ENCODE peak calls at places on chromosomes 1 and 21, in eight cellular contexts. U is lower leg skin, I is Calu3, S is left ventricle myocardium inferior, G is heart right ventricle, E is astrocyte of the cerebellum, H is endodermal cell, D is RWPE1. N is an unnamed sample.

GRCh38 chr1:17265162-17265561 is 16.3 kb downstream of the PADI3 start:
- DNase-seq in U (no peak), I (no peak), S (no peak), G (no peak), E (no peak), H (peak), D (peak), N (no peak)

GRCh38 chr1:232385221-232385620 is 244.7 kb downstream of the SIPA1L2 start:
- DNase-seq in U (no peak), I (no peak), S (no peak), G (no peak), E (peak), H (no peak), D (peak), N (no peak)

GRCh38 chr1:174693085-174693484 is 245.3 kb downstream of the GPR52 start:
- DNase-seq in U (no peak), I (no peak), S (no peak), G (no peak), E (no peak), H (no peak), D (no peak), N (no peak)

GRCh38 chr1:173420330-173420806 is 56.8 kb upstream of the PRDX6 start:
- DNase-seq in U (no peak), I (peak), S (peak), G (peak), E (peak), H (peak), D (peak), N (no peak)

GRCh38 chr1:221437924-221438323 is 304.0 kb downstream of the DUSP10 start:
- DNase-seq in U (no peak), I (no peak), S (no peak), G (no peak), E (no peak), H (no peak), D (no peak), N (no peak)

GRCh38 chr1:46546210-46546609 is 5.2 kb downstream of the KNCN start:
- DNase-seq in U (no peak), I (no peak), S (no peak), G (no peak), E (no peak), H (no peak), D (no peak), N (no peak)

GRCh38 chr1:221891708-221892107 is 149.8 kb upstream of the DUSP10 start:
- DNase-seq in U (no peak), I (no peak), S (peak), G (no peak), E (no peak), H (no peak), D (peak), N (no peak)

GRCh38 chr1:161954050-161954449 is 69.6 kb downstream of the OLFML2B start:
- DNase-seq in U (no peak), I (no peak), S (no peak), G (no peak), E (no peak), H (no peak), D (no peak), N (no peak)

GRCh38 chr1:169345500-169345899 is 22.1 kb downstream of the NME7 start:
- DNase-seq in U (no peak), I (no peak), S (no peak), G (no peak), E (no peak), H (no peak), D (no peak), N (no peak)

GRCh38 chr1:232805269-232806070 is at the start of gene MAP10:
- DNase-seq in U (peak), I (peak), S (peak), G (peak), E (peak), H (peak), D (peak), N (peak)

GRCh38 chr1:163173121-163173520 is 29.6 kb downstream of the RGS5 start:
- DNase-seq in U (no peak), I (no peak), S (no peak), G (no peak), E (no peak), H (no peak), D (no peak), N (no peak)

GRCh38 chr1:24384251-24385090 is 29.1 kb downstream of the STPG1 start:
- DNase-seq in U (peak), I (no peak), S (no peak), G (no peak), E (no peak), H (peak), D (peak), N (no peak)

GRCh38 chr1:154808909-154809262 is 61.2 kb downstream of the KCNN3 start:
- DNase-seq in U (no peak), I (no peak), S (peak), G (no peak), E (no peak), H (no peak), D (no peak), N (no peak)

GRCh38 chr1:170836146-170836545 is 99.2 kb upstream of the MROH9 start:
- DNase-seq in U (no peak), I (no peak), S (no peak), G (no peak), E (no peak), H (no peak), D (no peak), N (no peak)

GRCh38 chr1:218164111-218164929 is 120.8 kb upstream of the RRP15 start:
- DNase-seq in U (peak), I (peak), S (peak), G (peak), E (peak), H (peak), D (no peak), N (peak)

GRCh38 chr1:227773558-227773957 is 38.3 kb downstream of the SNAP47 start:
- DNase-seq in U (no peak), I (no peak), S (no peak), G (no peak), E (no peak), H (no peak), D (no peak), N (no peak)

GRCh38 chr21:33441489-33442477 is 38.0 kb downstream of the TMEM50B start:
- DNase-seq in U (peak), I (no peak), S (peak), G (peak), E (peak), H (peak), D (peak), N (no peak)

GRCh38 chr1:60911980-60912692 is 170.2 kb upstream of the NFIA start:
- DNase-seq in U (no peak), I (no peak), S (peak), G (peak), E (no peak), H (peak), D (no peak), N (no peak)

GRCh38 chr1:68111804-68112436 is 61.5 kb upstream of the DIRAS3 start:
- DNase-seq in U (peak), I (peak), S (peak), G (peak), E (peak), H (peak), D (peak), N (no peak)

GRCh38 chr1:1021860-1022259 is 1.9 kb downstream of the AGRN start:
- DNase-seq in U (no peak), I (peak), S (no peak), G (no peak), E (no peak), H (no peak), D (peak), N (no peak)

GRCh38 chr1:1020000-1020404 is at the start of gene AGRN:
- DNase-seq in U (no peak), I (peak), S (no peak), G (no peak), E (no peak), H (peak), D (no peak), N (no peak)

GRCh38 chr1:1020415-1021009 is 592 bp downstream of the AGRN start:
- DNase-seq in U (no peak), I (peak), S (no peak), G (no peak), E (no peak), H (peak), D (peak), N (no peak)

GRCh38 chr1:1021010-1021845 is 1.3 kb downstream of the AGRN start:
- DNase-seq in U (no peak), I (peak), S (peak), G (peak), E (no peak), H (peak), D (peak), N (no peak)

GRCh38 chr1:1019122-1019999 is 559 bp upstream of the AGRN start:
- DNase-seq in U (peak), I (peak), S (peak), G (peak), E (peak), H (peak), D (peak), N (peak)
- TF ChIP-seq CTCF in U (no peak), I (no peak), S (peak), G (peak), E (peak), H (peak), D (peak), N (peak)

DNA sequence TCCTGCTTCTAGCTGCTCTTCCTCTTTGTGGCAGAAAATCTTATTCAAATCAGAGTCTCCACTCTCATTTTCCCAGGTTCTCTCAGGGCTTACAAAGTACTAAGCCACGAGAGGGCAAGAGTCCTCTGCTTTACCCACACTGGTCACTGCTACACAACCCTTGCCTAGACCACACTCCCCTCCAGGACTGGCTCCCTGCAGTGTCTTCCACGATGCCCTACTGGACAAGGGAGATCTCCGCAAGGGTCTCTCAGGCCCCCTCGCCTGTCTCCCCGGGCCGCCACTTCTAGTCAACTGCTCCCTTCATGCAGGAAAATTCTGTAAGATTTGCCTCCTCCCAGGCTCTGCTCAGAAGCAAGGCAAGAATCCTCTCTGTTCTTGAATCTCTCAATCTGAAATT is 319.6 kb downstream of the RRAGC start:
- DNase-seq in U (no peak), I (no peak), S (no peak), G (no peak), E (no peak), H (no peak), D (no peak), N (no peak)
- TF ChIP-seq CTCF in U (no peak), I (no peak), S (no peak), G (no peak), E (no peak), H (no peak), D (no peak), N (no peak)

DNA sequence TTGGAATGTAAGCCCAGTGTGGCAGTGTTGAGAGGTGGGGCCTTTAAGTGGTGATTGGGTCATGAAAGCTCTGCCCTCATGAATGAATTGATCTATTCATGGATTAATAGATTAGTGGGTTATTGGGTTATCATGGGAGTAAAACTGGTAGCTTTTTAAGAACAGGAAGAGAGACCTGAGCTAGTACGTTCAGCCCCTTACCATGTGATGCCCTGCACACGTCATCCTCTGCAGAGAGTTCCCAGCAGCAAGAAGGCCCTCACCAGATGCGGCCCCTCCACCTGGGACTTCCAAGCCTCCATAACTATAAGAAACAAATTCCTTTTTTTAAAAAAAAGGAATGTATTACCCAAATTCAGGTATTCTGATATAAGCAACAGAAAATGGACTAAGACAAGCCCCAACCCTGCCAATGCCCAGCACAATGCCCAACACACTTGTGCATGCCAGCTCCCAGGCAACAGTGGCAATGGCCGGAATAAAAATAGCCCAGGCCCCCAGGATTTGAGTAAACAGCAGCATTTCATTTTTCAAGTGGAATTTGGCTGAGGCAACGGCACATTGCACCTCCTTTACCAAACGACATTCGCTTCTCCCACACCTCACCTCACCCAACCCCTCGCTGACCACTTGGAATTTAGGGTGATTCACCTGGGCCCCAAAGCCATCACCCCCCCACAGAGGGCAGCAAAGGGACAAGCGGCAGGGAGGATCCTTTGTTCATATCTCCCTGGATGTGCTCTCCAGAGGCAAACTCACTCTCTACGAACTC is 215.9 kb downstream of the TOMM20 start:
- DNase-seq in U (no peak), I (no peak), S (no peak), G (no peak), E (no peak), H (peak), D (no peak), N (no peak)
- TF ChIP-seq CTCF in U (no peak), I (no peak), S (peak), G (no peak), E (no peak), H (peak), D (no peak), N (no peak)

GRCh38 chr1:164821648-164822047 is 262.7 kb downstream of the PBX1 start:
- DNase-seq in U (no peak), I (no peak), S (no peak), G (no peak), E (no peak), H (no peak), D (no peak), N (no peak)

GRCh38 chr1:164823486-164824279 is 264.7 kb downstream of the PBX1 start:
- DNase-seq in U (no peak), I (no peak), S (no peak), G (peak), E (peak), H (no peak), D (no peak), N (no peak)

GRCh38 chr1:164824542-164824941 is 265.6 kb downstream of the PBX1 start:
- DNase-seq in U (no peak), I (no peak), S (no peak), G (no peak), E (no peak), H (no peak), D (no peak), N (no peak)
- TF ChIP-seq CTCF in U (no peak), I (no peak), S (no peak), G (no peak), E (no peak), H (no peak), D (no peak), N (no peak)

DNA sequence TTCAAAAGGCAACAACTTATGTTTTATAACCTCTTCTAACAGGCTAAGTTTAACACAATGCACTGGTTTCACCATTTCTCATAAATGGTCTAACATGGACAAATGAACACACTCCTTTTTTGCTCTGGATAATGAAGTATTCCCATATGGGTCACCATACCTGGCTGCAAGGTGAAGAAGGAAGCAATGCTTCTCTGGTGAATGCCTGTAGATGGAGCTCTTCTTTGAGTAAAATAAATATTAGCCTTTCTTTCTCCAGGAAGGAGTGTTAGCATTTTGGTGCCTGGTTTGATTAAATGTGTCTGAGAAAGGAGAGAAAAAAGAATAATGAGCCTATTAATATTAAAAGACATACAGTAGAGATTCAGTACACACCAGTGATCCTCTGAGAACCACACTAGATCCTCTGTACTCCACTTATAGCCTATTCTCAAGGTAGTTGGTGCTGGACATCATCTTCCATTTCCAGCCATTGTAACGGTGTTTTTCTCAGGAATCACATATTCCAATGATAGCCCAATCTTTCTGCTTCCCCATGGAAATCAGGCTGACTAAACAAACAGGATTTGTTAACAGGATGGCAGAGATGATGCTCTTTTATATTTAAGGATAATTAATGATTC is 17.6 kb downstream of the MTFR1L start:
- DNase-seq in U (no peak), I (no peak), S (no peak), G (no peak), E (no peak), H (no peak), D (peak), N (no peak)
- TF ChIP-seq CTCF in U (no peak), I (no peak), S (peak), G (no peak), E (peak), H (peak), D (peak), N (no peak)

DNA sequence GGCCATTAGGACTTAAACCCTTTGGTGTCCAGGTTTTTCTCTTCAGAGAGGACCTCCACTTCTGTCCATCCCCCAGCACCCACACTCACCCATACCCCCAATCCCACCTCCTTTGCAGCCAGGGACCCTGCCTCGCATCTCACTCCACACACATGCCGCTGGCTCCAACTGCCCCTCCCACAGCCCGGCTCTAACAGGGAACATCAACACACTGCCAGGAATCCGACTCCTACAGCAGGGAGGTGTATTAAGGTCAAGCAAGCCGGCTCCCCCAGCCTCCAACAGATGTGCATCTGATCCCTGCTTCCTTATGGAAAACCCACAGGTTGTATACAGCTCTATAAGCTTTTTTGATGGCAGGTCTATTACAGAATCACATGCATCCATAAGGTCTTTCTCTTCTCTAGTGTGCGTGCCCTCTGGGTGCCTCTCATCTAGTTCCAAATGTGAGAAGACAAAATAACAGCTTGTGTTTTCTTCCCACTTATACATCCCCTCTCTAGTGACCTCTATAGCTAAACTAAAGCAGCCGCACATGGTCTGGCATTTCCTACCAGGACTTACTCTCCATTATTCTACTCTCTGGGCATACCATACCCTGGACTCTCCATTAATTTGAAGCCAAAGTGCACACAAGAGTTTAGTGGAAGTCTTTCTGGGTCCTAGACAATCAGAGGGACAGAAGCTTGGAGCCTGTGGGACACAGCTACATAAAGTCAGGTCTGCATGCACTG is 16.3 kb downstream of the PIK3C2B start:
- DNase-seq in U (no peak), I (no peak), S (no peak), G (no peak), E (no peak), H (no peak), D (no peak), N (no peak)
- TF ChIP-seq CTCF in U (no peak), I (no peak), S (no peak), G (no peak), E (no peak), H (peak), D (no peak), N (no peak)

GRCh38 chr1:166875302-166875733 is 746 bp downstream of the TADA1 start:
- DNase-seq in U (no peak), I (no peak), S (no peak), G (no peak), E (no peak), H (no peak), D (no peak), N (no peak)

GRCh38 chr1:166870584-166870983 is 5.5 kb downstream of the TADA1 start:
- DNase-seq in U (no peak), I (no peak), S (no peak), G (no peak), E (no peak), H (no peak), D (no peak), N (no peak)

GRCh38 chr1:166874464-166874863 is 1.6 kb downstream of the TADA1 start:
- DNase-seq in U (no peak), I (no peak), S (no peak), G (no peak), E (no peak), H (no peak), D (no peak), N (no peak)

GRCh38 chr1:166875734-166876539 is at the start of gene TADA1:
- DNase-seq in U (peak), I (peak), S (peak), G (peak), E (peak), H (peak), D (peak), N (peak)

GRCh38 chr1:166876540-166876838 is 425 bp upstream of the TADA1 start:
- DNase-seq in U (no peak), I (no peak), S (no peak), G (no peak), E (no peak), H (no peak), D (no peak), N (no peak)
- TF ChIP-seq CTCF in U (no peak), I (peak), S (peak), G (no peak), E (peak), H (peak), D (peak), N (no peak)

N was measured in mesothelial cell of epicardium.